ENCODE peak calls at places on chromosomes 7 and 10, in six cellular contexts. One of them, this sample, is unnamed.

GRCh38 chr10:58781873-58782488 is 269.3 kb downstream of the BICC1 start:
- DNase-seq in GM12891: no peak
- DNase-seq in SK-N-SH: peak; percentile 36
- DNase-seq in GM12878: peak; percentile 8
- DNase-seq in HepG2: peak; percentile 42
- DNase-seq in K562: peak; percentile 23
- DNase-seq in this sample: no peak

GRCh38 chr7:156927571-156928405 is 21.7 kb upstream of the NOM1 start:
- DNase-seq in GM12891: no peak
- DNase-seq in SK-N-SH: no peak
- DNase-seq in GM12878: no peak
- DNase-seq in HepG2: no peak
- DNase-seq in K562: no peak
- DNase-seq in this sample: no peak

GRCh38 chr10:59575269-59575668 is 134.4 kb downstream of the SLC16A9 start:
- DNase-seq in GM12891: no peak
- DNase-seq in SK-N-SH: no peak
- DNase-seq in GM12878: no peak
- DNase-seq in HepG2: no peak
- DNase-seq in K562: no peak
- DNase-seq in this sample: no peak

GRCh38 chr10:111275091-111275490 is 198.3 kb downstream of the ADRA2A start:
- DNase-seq in GM12891: no peak
- DNase-seq in SK-N-SH: no peak
- DNase-seq in GM12878: no peak
- DNase-seq in HepG2: no peak
- DNase-seq in K562: no peak
- DNase-seq in this sample: no peak

GRCh38 chr10:90920986-90921643 is at the start of gene ANKRD1:
- DNase-seq in GM12891: no peak
- DNase-seq in SK-N-SH: no peak
- DNase-seq in GM12878: no peak
- DNase-seq in HepG2: peak; percentile 99
- DNase-seq in K562: no peak
- DNase-seq in this sample: no peak

GRCh38 chr10:31864834-31865518 is 63.7 kb downstream of the ARHGAP12 start:
- DNase-seq in GM12891: no peak
- DNase-seq in SK-N-SH: no peak
- DNase-seq in GM12878: no peak
- DNase-seq in HepG2: peak; percentile 48
- DNase-seq in K562: no peak
- DNase-seq in this sample: no peak

GRCh38 chr10:90313548-90314325 is 544.1 kb downstream of the HTR7 start:
- DNase-seq in GM12891: no peak
- DNase-seq in SK-N-SH: no peak
- DNase-seq in GM12878: no peak
- DNase-seq in HepG2: no peak
- DNase-seq in K562: no peak
- DNase-seq in this sample: no peak

GRCh38 chr7:137579913-137580640 is 236.5 kb upstream of the PTN start:
- DNase-seq in GM12891: no peak
- DNase-seq in SK-N-SH: no peak
- DNase-seq in GM12878: no peak
- DNase-seq in HepG2: no peak
- DNase-seq in K562: no peak
- DNase-seq in this sample: no peak

GRCh38 chr10:79047875-79048638 is 20.7 kb upstream of the ZMIZ1 start:
- DNase-seq in GM12891: no peak
- DNase-seq in SK-N-SH: peak; percentile 91
- DNase-seq in GM12878: no peak
- DNase-seq in HepG2: no peak
- DNase-seq in K562: peak; percentile 86
- DNase-seq in this sample: no peak

GRCh38 chr7:73519867-73520672 is 2.0 kb downstream of the BAZ1B start:
- DNase-seq in GM12891: no peak
- DNase-seq in SK-N-SH: no peak
- DNase-seq in GM12878: no peak
- DNase-seq in HepG2: peak; percentile 33
- DNase-seq in K562: peak; percentile 43
- DNase-seq in this sample: no peak

GRCh38 chr7:2431260-2431867 is 28.0 kb downstream of the CHST12 start:
- DNase-seq in GM12891: no peak
- DNase-seq in SK-N-SH: peak; percentile 57
- DNase-seq in GM12878: no peak
- DNase-seq in HepG2: peak; percentile 45
- DNase-seq in K562: peak; percentile 42
- DNase-seq in this sample: no peak

GRCh38 chr10:95343573-95343972 is 52.8 kb upstream of the PDLIM1 start:
- DNase-seq in GM12891: no peak
- DNase-seq in SK-N-SH: no peak
- DNase-seq in GM12878: no peak
- DNase-seq in HepG2: no peak
- DNase-seq in K562: no peak
- DNase-seq in this sample: no peak

GRCh38 chr7:25995216-25995615 is 156.8 kb upstream of the NFE2L3 start:
- DNase-seq in GM12891: no peak
- DNase-seq in SK-N-SH: no peak
- DNase-seq in GM12878: no peak
- DNase-seq in HepG2: no peak
- DNase-seq in K562: no peak
- DNase-seq in this sample: no peak

GRCh38 chr7:85659364-85659763 is 472.5 kb upstream of the SEMA3D start:
- DNase-seq in GM12891: no peak
- DNase-seq in SK-N-SH: no peak
- DNase-seq in GM12878: no peak
- DNase-seq in HepG2: no peak
- DNase-seq in K562: no peak
- DNase-seq in this sample: no peak

GRCh38 chr7:33686001-33686591 is 219.2 kb upstream of the BMPER start:
- DNase-seq in GM12891: no peak
- DNase-seq in SK-N-SH: peak; percentile 18
- DNase-seq in GM12878: no peak
- DNase-seq in HepG2: no peak
- DNase-seq in K562: no peak
- DNase-seq in this sample: no peak

GRCh38 chr10:131997366-131998049 is 15.8 kb upstream of the BNIP3 start:
- DNase-seq in GM12891: no peak
- DNase-seq in SK-N-SH: no peak
- DNase-seq in GM12878: no peak
- DNase-seq in HepG2: peak; percentile 92
- DNase-seq in K562: no peak
- DNase-seq in this sample: no peak

GRCh38 chr10:132364594-132364970 is 32.4 kb upstream of the PWWP2B start:
- DNase-seq in GM12891: no peak
- DNase-seq in SK-N-SH: no peak
- DNase-seq in GM12878: no peak
- DNase-seq in HepG2: no peak
- DNase-seq in K562: no peak
- DNase-seq in this sample: no peak

GRCh38 chr10:68981074-68981473 is 7.5 kb upstream of the KIFBP start:
- DNase-seq in GM12891: no peak
- DNase-seq in SK-N-SH: no peak
- DNase-seq in GM12878: no peak
- DNase-seq in HepG2: peak; percentile 19
- DNase-seq in K562: no peak
- DNase-seq in this sample: no peak

GRCh38 chr10:127649642-127650041 is 87.3 kb upstream of the FOXI2 start:
- DNase-seq in GM12891: no peak
- DNase-seq in SK-N-SH: peak; percentile 1
- DNase-seq in GM12878: no peak
- DNase-seq in HepG2: peak; percentile 14
- DNase-seq in K562: no peak
- DNase-seq in this sample: no peak

GRCh38 chr7:94389381-94389780 is 5.3 kb upstream of the COL1A2 start:
- DNase-seq in GM12891: no peak
- DNase-seq in SK-N-SH: no peak
- DNase-seq in GM12878: no peak
- DNase-seq in HepG2: no peak
- DNase-seq in K562: no peak
- DNase-seq in this sample: no peak

GRCh38 chr7:94384315-94384714 is 10.4 kb upstream of the COL1A2 start:
- DNase-seq in GM12891: no peak
- DNase-seq in SK-N-SH: no peak
- DNase-seq in GM12878: no peak
- DNase-seq in HepG2: no peak
- DNase-seq in K562: no peak
- DNase-seq in this sample: no peak

GRCh38 chr7:94382155-94382554 is 12.5 kb upstream of the COL1A2 start:
- DNase-seq in GM12891: no peak
- DNase-seq in SK-N-SH: no peak
- DNase-seq in GM12878: no peak
- DNase-seq in HepG2: no peak
- DNase-seq in K562: no peak
- DNase-seq in this sample: no peak

GRCh38 chr7:94382746-94383145 is 11.9 kb upstream of the COL1A2 start:
- DNase-seq in GM12891: no peak
- DNase-seq in SK-N-SH: no peak
- DNase-seq in GM12878: no peak
- DNase-seq in HepG2: no peak
- DNase-seq in K562: no peak
- DNase-seq in this sample: no peak

GRCh38 chr7:94386416-94386815 is 8.3 kb upstream of the COL1A2 start:
- DNase-seq in GM12891: no peak
- DNase-seq in SK-N-SH: no peak
- DNase-seq in GM12878: no peak
- DNase-seq in HepG2: no peak
- DNase-seq in K562: no peak
- DNase-seq in this sample: no peak
- TF ChIP-seq TAF1 in GM12891: no peak
- TF ChIP-seq TAF1 in SK-N-SH: no peak
- TF ChIP-seq TAF1 in GM12878: no peak
- TF ChIP-seq TAF1 in HepG2: no peak
- TF ChIP-seq TAF1 in K562: no peak
- TF ChIP-seq TAF1 in this sample: no peak

GRCh38 chr7:158166386-158167340 is 421.0 kb downstream of the PTPRN2 start:
- DNase-seq in GM12891: no peak
- DNase-seq in SK-N-SH: no peak
- DNase-seq in GM12878: no peak
- DNase-seq in HepG2: no peak
- DNase-seq in K562: no peak
- DNase-seq in this sample: no peak

GRCh38 chr7:158167373-158167772 is 420.2 kb downstream of the PTPRN2 start:
- DNase-seq in GM12891: no peak
- DNase-seq in SK-N-SH: no peak
- DNase-seq in GM12878: no peak
- DNase-seq in HepG2: no peak
- DNase-seq in K562: no peak
- DNase-seq in this sample: no peak

GRCh38 chr7:158164101-158165095 is 423.2 kb downstream of the PTPRN2 start:
- DNase-seq in GM12891: no peak
- DNase-seq in SK-N-SH: no peak
- DNase-seq in GM12878: no peak
- DNase-seq in HepG2: no peak
- DNase-seq in K562: no peak
- DNase-seq in this sample: no peak

GRCh38 chr7:158161194-158161593 is 426.4 kb downstream of the PTPRN2 start:
- DNase-seq in GM12891: no peak
- DNase-seq in SK-N-SH: no peak
- DNase-seq in GM12878: no peak
- DNase-seq in HepG2: peak; percentile 18
- DNase-seq in K562: no peak
- DNase-seq in this sample: no peak

DNA sequence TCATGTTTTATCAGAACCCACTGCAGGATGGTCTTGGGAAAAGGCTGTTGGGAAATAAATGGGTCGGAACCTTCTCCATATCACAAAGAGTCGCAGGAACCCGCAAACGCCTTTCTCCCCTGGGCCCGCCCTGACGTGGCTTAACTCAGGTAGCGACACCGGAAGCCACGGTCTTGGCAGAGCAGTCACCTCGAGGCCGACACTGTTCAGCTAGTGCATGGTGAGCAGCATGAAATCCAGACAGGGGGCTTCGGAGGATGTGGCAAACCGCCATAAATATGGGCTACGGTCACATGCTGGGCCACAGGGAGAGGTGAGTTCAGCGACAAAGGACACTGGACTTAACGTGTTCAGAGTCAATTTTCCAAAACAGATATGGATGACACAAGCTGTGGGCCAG is 421.9 kb downstream of the PTPRN2 start:
- DNase-seq in GM12891: no peak
- DNase-seq in SK-N-SH: no peak
- DNase-seq in GM12878: no peak
- DNase-seq in HepG2: no peak
- DNase-seq in K562: no peak
- DNase-seq in this sample: no peak
- TF ChIP-seq TAF1 in GM12891: no peak
- TF ChIP-seq TAF1 in SK-N-SH: no peak
- TF ChIP-seq TAF1 in GM12878: no peak
- TF ChIP-seq TAF1 in HepG2: no peak
- TF ChIP-seq TAF1 in K562: no peak
- TF ChIP-seq TAF1 in this sample: no peak

GRCh38 chr7:37359662-37360444 is 88.8 kb downstream of the ELMO1 start:
- DNase-seq in GM12891: no peak
- DNase-seq in SK-N-SH: no peak
- DNase-seq in GM12878: no peak
- DNase-seq in HepG2: no peak
- DNase-seq in K562: no peak
- DNase-seq in this sample: no peak

GRCh38 chr7:37357277-37357996 is 91.2 kb downstream of the ELMO1 start:
- DNase-seq in GM12891: no peak
- DNase-seq in SK-N-SH: no peak
- DNase-seq in GM12878: no peak
- DNase-seq in HepG2: no peak
- DNase-seq in K562: peak; percentile 62
- DNase-seq in this sample: no peak

GRCh38 chr7:37362802-37363201 is 85.9 kb downstream of the ELMO1 start:
- DNase-seq in GM12891: no peak
- DNase-seq in SK-N-SH: no peak
- DNase-seq in GM12878: no peak
- DNase-seq in HepG2: no peak
- DNase-seq in K562: no peak
- DNase-seq in this sample: no peak

GRCh38 chr7:37359180-37359579 is 89.5 kb downstream of the ELMO1 start:
- DNase-seq in GM12891: no peak
- DNase-seq in SK-N-SH: no peak
- DNase-seq in GM12878: no peak
- DNase-seq in HepG2: no peak
- DNase-seq in K562: no peak
- DNase-seq in this sample: no peak

DNA sequence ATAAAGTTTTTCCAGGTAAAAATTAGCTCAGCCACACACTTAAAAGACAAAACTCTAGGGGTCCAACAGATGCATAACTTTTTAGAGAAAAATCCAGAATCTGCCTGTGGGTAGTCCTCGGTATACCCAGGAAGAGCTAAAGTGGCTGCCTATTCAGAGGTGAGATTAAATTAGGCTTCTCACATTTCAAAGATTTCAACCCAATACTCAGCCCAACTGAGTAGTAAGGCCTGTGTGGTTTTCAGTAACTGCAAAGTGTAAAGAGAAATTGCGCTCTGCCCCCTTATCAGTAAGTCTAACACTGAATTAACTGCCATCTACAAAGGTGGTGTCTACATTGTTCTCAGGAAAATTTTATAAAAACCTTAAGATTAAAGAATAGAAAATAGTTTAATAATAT is 88.2 kb downstream of the ELMO1 start:
- DNase-seq in GM12891: no peak
- DNase-seq in SK-N-SH: no peak
- DNase-seq in GM12878: no peak
- DNase-seq in HepG2: no peak
- DNase-seq in K562: no peak
- DNase-seq in this sample: no peak
- TF ChIP-seq TAF1 in GM12891: no peak
- TF ChIP-seq TAF1 in SK-N-SH: no peak
- TF ChIP-seq TAF1 in GM12878: no peak
- TF ChIP-seq TAF1 in HepG2: no peak
- TF ChIP-seq TAF1 in K562: no peak
- TF ChIP-seq TAF1 in this sample: no peak

GRCh38 chr7:42461537-42461936 is 224.5 kb upstream of the GLI3 start:
- DNase-seq in GM12891: no peak
- DNase-seq in SK-N-SH: no peak
- DNase-seq in GM12878: no peak
- DNase-seq in HepG2: no peak
- DNase-seq in K562: no peak
- DNase-seq in this sample: no peak
- TF ChIP-seq TAF1 in GM12891: no peak
- TF ChIP-seq TAF1 in SK-N-SH: no peak
- TF ChIP-seq TAF1 in GM12878: no peak
- TF ChIP-seq TAF1 in HepG2: no peak
- TF ChIP-seq TAF1 in K562: no peak
- TF ChIP-seq TAF1 in this sample: no peak

This sample was measured in GM12892.